ENCODE peak calls at places on chromosomes 6 and 20, in seven cellular contexts. U is mesendoderm; R is CD4-positive, alpha-beta T cell; D is GM23248; A is CD4-positive, CD25-positive, alpha-beta regulatory T cell; L is left lung; I is fibroblast of lung. F is an unnamed sample.

GRCh38 chr6:151136141-151136755 is 103.5 kb upstream of the AKAP12 start:
- DNase-seq in U (no peak), R (no peak), D (peak; percentile 35), A (no peak), L (no peak), I (no peak), F (no peak)

GRCh38 chr6:21426841-21427490 is 166.6 kb upstream of the SOX4 start:
- DNase-seq in U (no peak), R (no peak), D (peak; percentile 40), A (no peak), L (no peak), I (peak; percentile 36), F (no peak)

GRCh38 chr20:57907131-57908083 is 197.6 kb upstream of the PMEPA1 start:
- DNase-seq in U (no peak), R (no peak), D (no peak), A (no peak), L (no peak), I (no peak), F (no peak)

GRCh38 chr6:124226396-124226795 is 422.7 kb downstream of the NKAIN2 start:
- DNase-seq in U (no peak), R (no peak), D (no peak), A (no peak), L (no peak), I (peak; percentile 57), F (no peak)

GRCh38 chr6:109612268-109612667 is 78.7 kb downstream of the AK9 start:
- DNase-seq in U (peak; percentile 32), R (no peak), D (no peak), A (no peak), L (no peak), I (no peak), F (no peak)

GRCh38 chr6:20946037-20946436 is 411.8 kb downstream of the CDKAL1 start:
- DNase-seq in U (peak; percentile 52), R (no peak), D (peak; percentile 33), A (no peak), L (no peak), I (peak; percentile 61), F (peak; percentile 14)

GRCh38 chr6:143727035-143727434 is 49.3 kb downstream of the PHACTR2 start:
- DNase-seq in U (no peak), R (no peak), D (no peak), A (no peak), L (no peak), I (no peak), F (no peak)

GRCh38 chr6:113306552-113307145 is 550.5 kb upstream of the MARCKS start:
- DNase-seq in U (peak; percentile 72), R (no peak), D (peak; percentile 49), A (peak; percentile 6), L (peak; percentile 41), I (peak; percentile 18), F (peak; percentile 20)

GRCh38 chr20:39812116-39812515 is 850.0 kb downstream of the DHX35 start:
- DNase-seq in U (no peak), R (no peak), D (no peak), A (no peak), L (no peak), I (peak; percentile 8), F (peak; percentile 89)

GRCh38 chr6:170292111-170292777 is 1.4 kb upstream of the DLL1 start:
- DNase-seq in U (no peak), R (no peak), D (peak; percentile 35), A (no peak), L (no peak), I (no peak), F (no peak)

GRCh38 chr20:53774487-53775203 is 181.0 kb upstream of the ZNF217 start:
- DNase-seq in U (no peak), R (no peak), D (peak; percentile 95), A (no peak), L (no peak), I (peak; percentile 62), F (no peak)

GRCh38 chr6:43377710-43378229 is 8.3 kb upstream of the ZNF318 start:
- DNase-seq in U (no peak), R (no peak), D (no peak), A (no peak), L (no peak), I (no peak), F (no peak)

GRCh38 chr20:21513881-21514540 is at the start of gene NKX2-2:
- DNase-seq in U (peak; percentile 89), R (no peak), D (no peak), A (no peak), L (peak; percentile 57), I (no peak), F (no peak)

GRCh38 chr6:40912158-40912946 is 126.7 kb downstream of the UNC5CL start:
- DNase-seq in U (peak; percentile 83), R (no peak), D (peak; percentile 26), A (no peak), L (no peak), I (peak; percentile 23), F (peak; percentile 45)

GRCh38 chr20:57482796-57483195 is 42.1 kb downstream of the CTCFL start:
- DNase-seq in U (no peak), R (no peak), D (no peak), A (no peak), L (no peak), I (no peak), F (no peak)

GRCh38 chr20:2799688-2800589 is 488 bp downstream of the CPXM1 start:
- DNase-seq in U (peak; percentile 65), R (no peak), D (peak; percentile 55), A (no peak), L (peak; percentile 77), I (peak; percentile 12), F (no peak)

GRCh38 chr20:1912646-1913045 is 17.4 kb downstream of the SIRPA start:
- DNase-seq in U (no peak), R (no peak), D (no peak), A (no peak), L (no peak), I (no peak), F (no peak)

GRCh38 chr20:49318091-49318429 is 40.2 kb upstream of the ZNFX1 start:
- DNase-seq in U (no peak), R (no peak), D (no peak), A (no peak), L (no peak), I (no peak), F (no peak)

GRCh38 chr6:165605901-165606739 is 56.9 kb downstream of the PDE10A start:
- DNase-seq in U (no peak), R (no peak), D (no peak), A (no peak), L (no peak), I (no peak), F (no peak)

GRCh38 chr20:50320910-50321796 is 130.5 kb downstream of the CEBPB start:
- DNase-seq in U (peak; percentile 94), R (no peak), D (peak; percentile 96), A (no peak), L (peak; percentile 96), I (peak; percentile 91), F (peak; percentile 87)

GRCh38 chr20:23655551-23656211 is 17.9 kb upstream of the CST3 start:
- DNase-seq in U (no peak), R (no peak), D (peak; percentile 13), A (no peak), L (peak; percentile 91), I (no peak), F (no peak)

GRCh38 chr20:51659491-51660050 is 108.6 kb downstream of the ATP9A start:
- DNase-seq in U (no peak), R (no peak), D (peak; percentile 40), A (no peak), L (no peak), I (no peak), F (no peak)
- H3K27ac ChIP-seq in U (no peak overlapping the region), R (no peak overlapping the region), D (peak overlapping the region; percentile 78), A (no peak overlapping the region), L (no peak overlapping the region), I (peak overlapping the region; percentile 79), F (no peak overlapping the region)

GRCh38 chr20:34014878-34015277 is 21.2 kb downstream of the RALY start:
- DNase-seq in U (no peak), R (no peak), D (no peak), A (no peak), L (no peak), I (no peak), F (no peak)
- H3K27ac ChIP-seq in U (no peak overlapping the region), R (no peak overlapping the region), D (no peak overlapping the region), A (no peak overlapping the region), L (no peak overlapping the region), I (no peak overlapping the region), F (no peak overlapping the region)

DNA sequence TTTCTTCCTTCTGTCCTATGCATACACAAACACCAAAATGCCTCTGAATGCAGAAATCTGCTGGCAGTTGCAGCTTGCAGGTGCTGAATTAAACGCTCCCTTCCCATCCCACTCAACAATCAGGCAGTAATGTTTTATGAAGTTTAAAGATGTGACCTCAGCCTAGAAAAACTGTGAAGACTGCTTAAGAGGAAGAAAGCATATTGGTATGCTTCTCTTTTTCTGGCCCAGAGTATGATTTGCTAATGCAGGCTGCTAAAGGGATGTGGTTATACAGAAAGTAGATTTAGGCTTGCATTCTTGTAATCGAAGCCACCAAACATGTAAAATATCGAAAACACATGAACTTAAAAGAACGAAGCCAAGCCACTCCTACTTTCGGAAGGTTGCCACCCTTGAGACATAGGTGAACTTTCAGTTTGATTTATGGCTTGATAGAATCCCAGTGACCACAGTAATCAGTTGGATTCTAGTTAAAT is 40.8 kb downstream of the MAP3K5 start:
- DNase-seq in U (no peak), R (no peak), D (no peak), A (peak; percentile 75), L (no peak), I (no peak), F (no peak)
- H3K27ac ChIP-seq in U (no peak overlapping the region), R (peak overlapping the region; percentile 32), D (no peak overlapping the region), A (peak overlapping the region; percentile 74), L (peak overlapping the region; percentile 62), I (no peak overlapping the region), F (no peak overlapping the region)

GRCh38 chr20:46056970-46057855 is 28.2 kb downstream of the SLC12A5 start:
- DNase-seq in U (peak; percentile 69), R (no peak), D (peak; percentile 67), A (no peak), L (peak; percentile 78), I (peak; percentile 47), F (no peak)

GRCh38 chr20:46057856-46058655 is 29.0 kb downstream of the SLC12A5 start:
- DNase-seq in U (peak; percentile 83), R (no peak), D (peak; percentile 76), A (no peak), L (peak; percentile 94), I (peak; percentile 62), F (no peak)

GRCh38 chr20:46060975-46061374 is 28.8 kb downstream of the NCOA5 start:
- DNase-seq in U (no peak), R (no peak), D (no peak), A (no peak), L (no peak), I (no peak), F (no peak)

GRCh38 chr20:46060301-46060881 is 29.4 kb downstream of the NCOA5 start:
- DNase-seq in U (no peak), R (no peak), D (no peak), A (peak; percentile 34), L (no peak), I (no peak), F (no peak)

DNA sequence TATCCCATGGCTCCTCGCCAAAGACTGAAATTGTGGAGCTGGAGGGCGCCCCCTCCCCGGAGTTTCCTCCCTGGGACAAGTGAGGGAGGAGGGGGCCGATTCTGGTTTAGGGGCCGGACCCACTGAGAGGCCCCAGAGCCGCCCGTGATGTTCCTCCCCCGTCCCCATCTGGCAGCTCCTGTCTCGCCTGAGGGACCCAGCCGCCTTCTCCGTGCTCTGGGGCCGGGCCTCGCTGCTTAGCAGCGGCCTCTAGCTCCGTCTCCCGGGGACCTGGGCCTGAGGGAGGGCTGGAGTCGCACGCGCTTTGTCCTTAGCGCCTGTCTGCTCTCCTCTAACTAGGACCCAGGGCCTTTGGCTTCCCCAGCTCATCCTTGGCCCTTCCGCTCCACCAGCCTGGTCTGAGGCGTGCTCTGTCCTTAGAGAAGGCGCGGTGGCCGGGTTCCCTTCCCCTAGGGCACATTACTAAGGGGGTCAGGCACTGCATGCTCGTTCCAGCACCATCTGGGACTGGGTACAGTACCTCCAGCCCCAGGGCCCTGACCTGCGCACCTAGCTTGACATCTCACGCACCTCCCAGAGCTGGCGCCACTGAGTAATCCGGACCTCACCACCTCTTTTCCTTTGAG is 29.8 kb downstream of the SLC12A5 start:
- DNase-seq in U (peak; percentile 60), R (no peak), D (peak; percentile 17), A (no peak), L (no peak), I (no peak), F (no peak)
- H3K27ac ChIP-seq in U (no peak overlapping the region), R (no peak overlapping the region), D (no peak overlapping the region), A (no peak overlapping the region), L (peak overlapping the region; percentile 34), I (no peak overlapping the region), F (no peak overlapping the region)